ENCODE peak calls at places on chromosome 1, in six cellular contexts. Q is H9, Y is foreskin keratinocyte, G is tibial artery, H is mammary epithelial cell, N is endodermal cell. L is an unnamed sample.

GRCh38 chr1:97680894-97681293 is 239.9 kb downstream of the DPYD start:
- DNase-seq in G (no peak), Q (no peak), N (no peak), Y (no peak), H (no peak), L (no peak)

GRCh38 chr1:237031480-237031879 is 10.5 kb upstream of the RYR2 start:
- DNase-seq in N (no peak), G (peak; percentile 30), Q (no peak), H (no peak), Y (no peak), L (no peak)

GRCh38 chr1:39141925-39142324 is 62.6 kb upstream of the MACF1 start:
- DNase-seq in N (peak; percentile 76), H (no peak), Q (peak; percentile 76), G (no peak), Y (no peak), L (no peak)

GRCh38 chr1:225364439-225364838 is 63.4 kb downstream of the LBR start:
- DNase-seq in H (no peak), N (no peak), Y (no peak), G (no peak), Q (no peak), L (no peak)

GRCh38 chr1:180173952-180174351 is 19.3 kb downstream of the QSOX1 start:
- DNase-seq in Y (no peak), G (peak; percentile 65), N (no peak), Q (no peak), H (no peak), L (peak; percentile 89)

GRCh38 chr1:175376194-175376593 is 183.6 kb upstream of the KIAA0040 start:
- DNase-seq in N (peak; percentile 56), H (no peak), Q (peak; percentile 36), Y (no peak), G (no peak), L (no peak)

GRCh38 chr1:114040273-114041043 is 61.2 kb downstream of the OLFML3 start:
- DNase-seq in N (no peak), H (peak; percentile 57), G (peak; percentile 21), Q (no peak), Y (no peak), L (no peak)

GRCh38 chr1:47996060-47996405 is 1.2 kb downstream of the TRABD2B start:
- DNase-seq in G (no peak), N (no peak), H (no peak), Y (no peak), Q (peak; percentile 30), L (no peak)

GRCh38 chr1:6440198-6441126 is 15.9 kb downstream of the ESPN start:
- DNase-seq in H (peak; percentile 73), Q (peak; percentile 85), G (no peak), N (peak; percentile 94), Y (no peak), L (no peak)

GRCh38 chr1:145796753-145797152 is 27.1 kb downstream of the RNF115 start:
- DNase-seq in H (no peak), Q (no peak), G (no peak), Y (no peak), N (no peak), L (no peak)

GRCh38 chr1:22888320-22889075 is 84.2 kb downstream of the LACTBL1 start:
- DNase-seq in Y (no peak), G (no peak), N (no peak), Q (no peak), H (no peak), L (no peak)

GRCh38 chr1:9044241-9044640 is 18.0 kb upstream of the SLC2A7 start:
- DNase-seq in Y (no peak), H (no peak), N (no peak), G (no peak), Q (no peak), L (no peak)

GRCh38 chr1:59292557-59292956 is 4.3 kb upstream of the FGGY start:
- DNase-seq in N (no peak), Y (no peak), G (peak; percentile 69), H (no peak), Q (no peak), L (no peak)

GRCh38 chr1:151816964-151817730 is 11.9 kb upstream of the LINGO4 start:
- DNase-seq in G (no peak), Y (peak; percentile 44), Q (no peak), H (peak; percentile 6), N (no peak), L (peak; percentile 46)

GRCh38 chr1:17125756-17126237 is 6.5 kb upstream of the PADI2 start:
- DNase-seq in G (peak; percentile 78), H (peak; percentile 61), Y (no peak), Q (peak; percentile 93), N (peak; percentile 98), L (peak; percentile 92)

GRCh38 chr1:221268295-221268694 is 389.1 kb downstream of the HLX start:
- DNase-seq in Q (no peak), N (no peak), H (peak; percentile 63), Y (peak; percentile 29), G (no peak), L (no peak)

GRCh38 chr1:22123071-22123390 is 19.9 kb downstream of the WNT4 start:
- DNase-seq in N (no peak), H (no peak), G (no peak), Q (no peak), Y (no peak), L (no peak)

GRCh38 chr1:33758698-33759097 is 105.2 kb upstream of the HMGB4 start:
- DNase-seq in N (peak; percentile 18), Q (no peak), G (peak; percentile 65), H (no peak), Y (no peak), L (no peak)

GRCh38 chr1:213327318-213327667 is 276.3 kb downstream of the RPS6KC1 start:
- DNase-seq in N (no peak), H (peak; percentile 30), G (peak; percentile 60), Y (peak; percentile 4), Q (no peak), L (no peak)

GRCh38 chr1:36699113-36699512 is 216.4 kb upstream of the CSF3R start:
- DNase-seq in Q (no peak), G (no peak), N (no peak), Y (no peak), H (no peak), L (no peak)

GRCh38 chr1:29517251-29518080 is 281.1 kb downstream of the PTPRU start:
- DNase-seq in Y (no peak), H (no peak), G (no peak), N (no peak), Q (peak; percentile 15), L (no peak)

GRCh38 chr1:207871117-207871649 is 39.7 kb downstream of the CD34 start:
- DNase-seq in G (no peak), N (peak; percentile 3), H (no peak), Y (no peak), Q (no peak), L (no peak)

GRCh38 chr1:207868769-207869721 is 41.9 kb downstream of the CD34 start:
- DNase-seq in Y (peak; percentile 56), N (peak; percentile 92), H (peak; percentile 80), Q (peak; percentile 75), G (peak; percentile 75), L (peak; percentile 86)

GRCh38 chr1:207870279-207871031 is 40.5 kb downstream of the CD34 start:
- DNase-seq in H (no peak), Y (no peak), N (no peak), Q (no peak), G (no peak), L (no peak)

GRCh38 chr1:207868252-207868768 is 42.6 kb downstream of the CD34 start:
- DNase-seq in G (peak; percentile 53), N (peak; percentile 63), Q (no peak), H (peak; percentile 63), Y (no peak), L (peak; percentile 80)

GRCh38 chr1:207869859-207870258 is 41.1 kb downstream of the CD34 start:
- DNase-seq in Q (no peak), Y (no peak), G (no peak), N (no peak), H (no peak), L (no peak)
- H3K27ac ChIP-seq in Q (no peak overlapping the region), Y (no peak overlapping the region), G (peak overlapping the region; percentile 99), N (no peak overlapping the region), H (no peak overlapping the region), L (peak overlapping the region; percentile 42)

GRCh38 chr1:108951242-108951641 is 12.0 kb downstream of the CLCC1 start:
- DNase-seq in Y (no peak), N (no peak), Q (no peak), H (no peak), G (no peak), L (no peak)
- H3K27ac ChIP-seq in Y (no peak overlapping the region), N (no peak overlapping the region), Q (no peak overlapping the region), H (no peak overlapping the region), G (no peak overlapping the region), L (no peak overlapping the region)

DNA sequence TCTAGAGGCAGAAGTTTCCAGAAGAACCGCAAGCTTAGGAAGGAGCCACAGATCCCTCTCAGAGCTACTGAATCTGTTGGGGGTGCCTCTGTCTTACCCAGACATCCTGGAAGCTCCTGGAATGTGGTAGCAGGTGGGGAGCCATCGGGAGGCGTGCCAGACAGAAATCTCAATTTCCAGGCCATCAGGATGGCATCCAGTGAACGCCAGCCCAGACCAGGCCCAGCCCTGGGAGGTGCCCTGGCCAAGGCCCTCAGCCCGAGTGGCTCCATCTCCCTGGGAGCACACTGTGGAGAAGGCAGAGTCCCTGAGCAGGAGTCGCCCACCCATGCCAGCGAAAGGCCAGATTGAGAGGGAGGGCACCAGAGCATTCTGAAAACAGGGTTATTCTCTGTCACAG is 2.5 kb downstream of the ABCA4 start:
- DNase-seq in Q (no peak), G (no peak), N (peak; percentile 43), H (no peak), Y (no peak), L (no peak)
- H3K27ac ChIP-seq in Q (no peak overlapping the region), G (no peak overlapping the region), N (no peak overlapping the region), H (no peak overlapping the region), Y (no peak overlapping the region), L (no peak overlapping the region)

DNA sequence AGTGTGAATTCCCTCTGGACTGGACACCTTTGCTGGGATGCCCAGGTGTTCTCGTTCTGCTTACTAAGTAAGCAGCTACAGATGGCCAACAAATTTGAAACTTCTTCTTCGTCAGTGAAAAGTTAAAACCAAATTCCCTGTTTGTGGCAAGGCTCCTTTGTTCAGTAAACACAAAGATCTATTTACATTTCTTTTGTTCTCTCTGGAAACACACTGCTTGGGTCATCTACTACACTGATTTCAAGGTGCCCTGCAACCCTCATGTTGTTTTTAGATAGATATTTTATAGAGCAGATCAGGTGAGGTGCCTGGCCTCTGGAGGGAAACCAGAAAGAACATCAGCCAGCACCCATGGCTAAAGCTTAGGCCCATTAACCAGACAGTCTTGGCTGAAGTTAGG is 157.2 kb upstream of the UBE2U start:
- DNase-seq in Y (no peak), N (no peak), Q (no peak), H (no peak), G (no peak), L (no peak)
- H3K27ac ChIP-seq in Y (no peak overlapping the region), N (no peak overlapping the region), Q (no peak overlapping the region), H (no peak overlapping the region), G (peak overlapping the region; percentile 30), L (peak overlapping the region; percentile 68)

L was measured in aorta.